ENCODE peak calls at places on chromosomes 1 and 21, in four cellular contexts. K is mesenchymal stem cell, F is left ventricle myocardium inferior, I is psoas muscle. X is an unnamed sample. For H3K9me3, the result is how much of the 10 kb centered on the place peaks cover.

GRCh38 chr1:167977245-167977644 is 40.4 kb upstream of the MPC2 start:
- DNase-seq in F (no peak), K (no peak), I (no peak), X (no peak)

GRCh38 chr1:10796029-10796944 is at the start of gene CASZ1:
- DNase-seq in K (peak), I (peak), F (peak), X (peak)

GRCh38 chr1:202571719-202572339 is 138.4 kb downstream of the SYT2 start:
- DNase-seq in I (no peak), K (peak), F (no peak), X (peak)

GRCh38 chr1:240644732-240645131 is 32.8 kb upstream of the GREM2 start:
- DNase-seq in I (no peak), F (no peak), K (no peak), X (no peak)

GRCh38 chr1:154157520-154158306 is 2.8 kb upstream of the NUP210L start:
- DNase-seq in F (no peak), K (no peak), I (no peak), X (peak)

GRCh38 chr1:164644774-164645634 is 86.0 kb downstream of the PBX1 start:
- DNase-seq in F (no peak), K (peak), I (no peak), X (no peak)

GRCh38 chr1:47522890-47523811 is 85.3 kb downstream of the FOXD2 start:
- DNase-seq in I (no peak), K (no peak), F (no peak), X (no peak)

GRCh38 chr1:244965182-244965581 is 100.8 kb upstream of the HNRNPU start:
- DNase-seq in I (no peak), F (no peak), K (no peak), X (no peak)

GRCh38 chr1:234927312-234927967 is 201.2 kb downstream of the TOMM20 start:
- DNase-seq in I (no peak), K (no peak), F (no peak), X (no peak)

GRCh38 chr1:229762891-229763290 is 136.8 kb downstream of the URB2 start:
- DNase-seq in K (no peak), I (no peak), F (no peak), X (no peak)

GRCh38 chr1:111516008-111516535 is 12.6 kb upstream of the ADORA3 start:
- DNase-seq in I (peak), F (peak), K (no peak), X (no peak)

GRCh38 chr1:115457295-115457694 is 119.2 kb upstream of the NGF start:
- DNase-seq in K (no peak), I (no peak), F (no peak), X (no peak)

GRCh38 chr1:158071106-158071505 is 77.7 kb downstream of the KIRREL1 start:
- DNase-seq in K (no peak), I (no peak), F (no peak), X (no peak)

GRCh38 chr1:8047686-8048522 is 21.8 kb upstream of the ERRFI1 start:
- DNase-seq in F (peak), I (no peak), K (peak), X (no peak)

GRCh38 chr21:42781150-42781980 is 98.0 kb downstream of the WDR4 start:
- DNase-seq in I (no peak), F (no peak), K (peak), X (no peak)

GRCh38 chr21:27076035-27076434 is 109.1 kb upstream of the ADAMTS5 start:
- DNase-seq in F (no peak), I (no peak), K (no peak), X (no peak)

GRCh38 chr1:177190308-177190970 is 19.7 kb downstream of the BRINP2 start:
- DNase-seq in I (no peak), F (no peak), K (peak), X (no peak)

GRCh38 chr1:218034464-218034863 is 250.6 kb upstream of the RRP15 start:
- DNase-seq in K (no peak), F (no peak), I (no peak), X (no peak)

GRCh38 chr1:172926070-172926469 is 124.7 kb downstream of the TNFSF18 start:
- DNase-seq in K (no peak), I (no peak), F (no peak), X (no peak)

GRCh38 chr1:94976996-94977548 is 50.2 kb upstream of the CNN3 start:
- DNase-seq in F (no peak), I (no peak), K (no peak), X (no peak)

GRCh38 chr1:6614953-6615785 is 1.6 kb downstream of the PHF13 start:
- DNase-seq in K (no peak), I (peak), F (no peak), X (no peak)

GRCh38 chr1:91092503-91092902 is 70.7 kb upstream of the ZNF644 start:
- DNase-seq in K (peak), I (no peak), F (no peak), X (no peak)

GRCh38 chr1:38585038-38585420 is 274.5 kb downstream of the RRAGC start:
- DNase-seq in I (no peak), F (no peak), K (no peak), X (no peak)

GRCh38 chr1:84753516-84754375 is 63.5 kb upstream of the SSX2IP start:
- DNase-seq in F (peak), I (peak), K (peak), X (peak)

GRCh38 chr1:80531182-80531581 is 1269.6 kb upstream of the ADGRL2 start:
- DNase-seq in K (no peak), F (no peak), I (no peak), X (no peak)

GRCh38 chr1:41315482-41315823 is 45.8 kb upstream of the FOXO6 start:
- DNase-seq in F (no peak), K (peak), I (no peak), X (no peak)

GRCh38 chr1:2271134-2271785 is 43.1 kb downstream of the SKI start:
- DNase-seq in I (peak), F (no peak), K (no peak), X (no peak)

GRCh38 chr1:92486251-92487077 is at the start of gene GFI1:
- DNase-seq in K (peak), F (peak), I (peak), X (peak)

GRCh38 chr1:234322979-234323378 is 50.3 kb upstream of the COA6 start:
- DNase-seq in I (no peak), F (no peak), K (no peak), X (no peak)

GRCh38 chr1:151458936-151459330 is 361 bp downstream of the POGZ start:
- DNase-seq in I (peak), F (peak), K (peak), X (peak)

GRCh38 chr1:15951341-15952153 is 24.4 kb downstream of the ZBTB17 start:
- DNase-seq in K (peak), F (no peak), I (no peak), X (no peak)

GRCh38 chr1:115545791-115546733 is 95.7 kb upstream of the VANGL1 start:
- DNase-seq in K (peak), F (no peak), I (peak), X (no peak)

GRCh38 chr1:6850537-6850936 is 65.3 kb downstream of the CAMTA1 start:
- DNase-seq in F (no peak), I (no peak), K (no peak), X (no peak)

GRCh38 chr1:245173446-245174178 is 18.8 kb downstream of the KIF26B start:
- DNase-seq in K (peak), I (no peak), F (no peak), X (no peak)

GRCh38 chr1:19799233-19799876 is 361 bp downstream of the TMCO4 start:
- DNase-seq in K (peak), I (peak), F (peak), X (peak)

GRCh38 chr1:49817681-49818080 is 206.1 kb downstream of the AGBL4 start:
- DNase-seq in I (no peak), F (no peak), K (no peak), X (no peak)
- H3K9me3 ChIP-seq in I (under half), F (under half), K (under half), X (under half)

DNA sequence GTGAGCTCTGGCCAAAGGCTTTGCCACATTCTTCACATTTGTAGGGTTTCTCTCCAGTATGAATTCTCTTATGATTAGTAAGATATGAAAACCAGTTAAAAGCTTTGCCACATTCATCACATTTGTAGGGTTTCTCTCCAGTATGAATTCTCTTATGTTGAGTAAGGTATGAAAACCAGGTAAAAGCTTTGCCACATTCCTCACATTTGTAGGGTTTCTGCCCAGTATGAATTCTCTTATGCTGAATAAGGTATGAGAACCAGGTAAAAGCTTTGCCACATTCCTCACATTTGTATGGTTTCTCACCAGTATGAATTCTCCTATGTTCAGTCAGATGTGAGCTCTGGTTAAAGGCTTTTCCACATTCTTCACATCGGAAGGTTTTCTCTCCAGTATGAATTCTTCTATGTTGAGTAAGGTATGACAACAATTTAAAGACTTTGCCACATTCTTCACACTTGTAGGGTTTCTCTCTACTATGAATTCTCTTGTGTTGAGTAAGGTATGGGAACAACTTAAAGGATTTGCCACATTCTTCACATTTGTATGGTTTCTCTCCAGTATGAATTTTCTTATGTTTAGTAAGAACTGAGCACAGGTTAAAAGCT is 20.7 kb downstream of the ZNF695 start:
- DNase-seq in K (peak), F (no peak), I (no peak), X (no peak)
- H3K9me3 ChIP-seq in K (half or more), F (half or more), I (half or more), X (under half)

DNA sequence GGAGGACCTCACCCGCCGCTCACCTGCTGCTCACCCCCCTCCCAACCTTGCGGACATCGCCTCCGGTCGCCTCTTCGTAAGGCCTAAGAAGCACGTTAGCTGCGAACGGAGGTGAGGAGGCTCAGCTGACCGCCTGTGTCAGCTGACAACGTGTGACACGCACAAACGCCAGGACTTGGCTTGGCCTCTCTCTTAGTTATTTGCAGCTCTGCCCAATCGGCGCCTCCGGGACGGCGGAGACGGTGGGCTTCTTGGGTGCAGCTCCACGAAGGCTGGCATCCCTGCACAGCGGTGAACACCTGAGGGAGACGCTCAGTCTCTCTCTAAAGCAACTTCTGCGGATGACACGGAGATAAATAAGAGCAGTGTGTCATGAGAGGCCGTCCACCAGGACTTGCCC is 319.0 kb downstream of the FAM72C start:
- DNase-seq in K (no peak), F (no peak), I (no peak), X (no peak)
- H3K9me3 ChIP-seq in K (under half), F (under half), I (under half), X (under half)

GRCh38 chr1:25432364-25432719 is 1.6 kb downstream of the MACO1 start:
- DNase-seq in F (no peak), K (no peak), I (no peak), X (no peak)

GRCh38 chr1:25431495-25432363 is 1.0 kb downstream of the MACO1 start:
- DNase-seq in K (peak), F (peak), I (peak), X (peak)

GRCh38 chr1:25428475-25429166 is 2.1 kb upstream of the MACO1 start:
- DNase-seq in I (no peak), K (no peak), F (no peak), X (no peak)

GRCh38 chr1:25430666-25431494 is at the start of gene MACO1:
- DNase-seq in F (peak), K (peak), I (peak), X (peak)

DNA sequence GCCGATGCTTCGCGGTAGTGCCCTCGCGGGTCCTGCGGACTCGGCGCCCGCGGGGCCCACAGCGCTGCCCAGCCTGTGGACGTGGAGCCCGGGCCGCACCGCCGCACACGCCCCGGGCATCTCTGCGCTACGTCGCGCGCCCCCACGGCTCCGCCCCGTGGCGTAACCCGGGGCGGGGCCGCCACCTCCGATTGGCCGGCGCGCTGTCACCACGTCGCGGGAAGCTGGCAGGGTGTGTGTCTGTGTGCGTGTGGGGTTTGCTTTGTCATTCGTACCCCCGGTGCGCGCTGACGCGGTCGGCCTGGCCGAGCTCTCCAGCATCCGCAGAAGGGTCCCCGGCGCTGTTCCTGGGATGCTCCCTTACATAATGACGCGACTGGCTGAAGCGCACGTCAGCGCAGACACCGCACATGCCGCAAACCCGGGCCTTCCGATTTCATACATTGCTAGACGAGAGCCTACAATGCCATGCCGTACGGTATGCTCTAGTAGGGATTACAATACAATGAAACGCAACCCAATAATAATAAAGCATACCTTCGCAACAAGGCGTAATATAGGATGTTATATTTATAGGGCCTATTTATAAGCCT is 528 bp upstream of the MACO1 start:
- DNase-seq in F (peak), K (peak), I (peak), X (peak)
- H3K9me3 ChIP-seq in F (under half), K (under half), I (under half), X (under half)

DNA sequence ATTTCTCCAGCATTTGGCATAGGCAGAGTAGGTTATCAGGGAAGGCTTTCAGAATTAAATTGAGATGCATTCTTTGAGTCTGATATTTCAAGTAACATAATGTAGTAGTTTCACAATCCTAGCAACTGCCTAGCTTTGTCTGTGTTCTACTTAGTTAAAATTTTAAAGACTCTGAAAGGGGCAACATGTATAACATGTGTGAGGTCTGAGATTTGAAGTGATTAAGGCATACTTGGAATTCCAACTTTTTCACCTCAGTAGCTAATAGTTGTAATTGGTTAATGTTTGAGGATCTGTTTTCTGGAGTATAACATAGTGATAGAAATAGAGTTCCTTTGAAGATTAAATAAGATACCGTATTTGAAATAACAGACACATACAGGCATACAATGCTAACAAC is 335.2 kb upstream of the BEND5 start:
- DNase-seq in I (no peak), K (no peak), F (no peak), X (no peak)
- H3K9me3 ChIP-seq in I (under half), K (under half), F (under half), X (under half)

GRCh38 chr1:82931051-82931450 is 1067.9 kb downstream of the TTLL7 start:
- DNase-seq in K (peak), F (no peak), I (no peak), X (no peak)
- H3K9me3 ChIP-seq in K (under half), F (under half), I (under half), X (under half)

DNA sequence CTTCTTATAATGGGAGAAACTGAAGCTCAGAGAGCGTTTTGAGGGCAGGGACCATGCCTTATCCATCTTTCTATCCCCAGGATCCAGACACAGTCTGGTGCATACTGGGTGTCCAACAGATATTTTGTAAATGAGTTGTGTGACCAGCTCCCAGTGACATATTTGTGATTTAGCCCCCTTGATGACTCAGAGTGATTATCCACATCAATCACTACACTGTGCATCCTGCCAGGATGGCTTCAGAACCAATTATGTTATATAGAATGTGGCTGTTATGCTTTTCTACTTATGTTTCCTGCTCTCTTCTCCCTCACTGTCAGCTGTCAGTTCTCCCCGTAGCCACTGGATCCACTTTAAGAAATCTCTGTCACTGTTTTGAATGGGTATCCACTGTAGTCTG is 11.3 kb downstream of the OLFML3 start:
- DNase-seq in K (no peak), I (no peak), F (no peak), X (no peak)
- H3K9me3 ChIP-seq in K (under half), I (under half), F (under half), X (under half)

DNA sequence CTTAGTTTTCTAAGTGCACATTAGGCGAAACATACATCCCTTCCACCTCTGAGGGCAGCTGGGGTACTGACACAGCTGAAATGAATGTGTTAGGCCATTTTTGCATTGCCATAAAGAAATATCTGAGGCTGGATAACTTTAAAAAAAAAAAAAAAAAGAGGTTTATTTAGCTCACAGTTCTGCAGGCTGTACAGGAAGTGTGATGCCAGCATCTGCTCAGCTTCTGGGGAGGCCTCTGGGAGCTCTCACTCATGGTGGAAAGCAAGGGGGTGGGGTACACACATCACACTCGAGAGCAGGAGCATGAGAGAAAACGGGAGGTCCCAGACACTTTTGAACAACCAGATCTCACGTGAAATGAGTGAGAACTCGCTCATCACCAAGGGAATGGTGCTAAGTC is 158.1 kb downstream of the PSMG1 start:
- DNase-seq in F (no peak), I (no peak), K (no peak), X (no peak)
- H3K9me3 ChIP-seq in F (under half), I (under half), K (under half), X (under half)

GRCh38 chr1:27179373-27179772 is 24.4 kb upstream of the SLC9A1 start:
- DNase-seq in I (no peak), K (peak), F (no peak), X (no peak)
- H3K9me3 ChIP-seq in I (under half), K (under half), F (under half), X (under half)

DNA sequence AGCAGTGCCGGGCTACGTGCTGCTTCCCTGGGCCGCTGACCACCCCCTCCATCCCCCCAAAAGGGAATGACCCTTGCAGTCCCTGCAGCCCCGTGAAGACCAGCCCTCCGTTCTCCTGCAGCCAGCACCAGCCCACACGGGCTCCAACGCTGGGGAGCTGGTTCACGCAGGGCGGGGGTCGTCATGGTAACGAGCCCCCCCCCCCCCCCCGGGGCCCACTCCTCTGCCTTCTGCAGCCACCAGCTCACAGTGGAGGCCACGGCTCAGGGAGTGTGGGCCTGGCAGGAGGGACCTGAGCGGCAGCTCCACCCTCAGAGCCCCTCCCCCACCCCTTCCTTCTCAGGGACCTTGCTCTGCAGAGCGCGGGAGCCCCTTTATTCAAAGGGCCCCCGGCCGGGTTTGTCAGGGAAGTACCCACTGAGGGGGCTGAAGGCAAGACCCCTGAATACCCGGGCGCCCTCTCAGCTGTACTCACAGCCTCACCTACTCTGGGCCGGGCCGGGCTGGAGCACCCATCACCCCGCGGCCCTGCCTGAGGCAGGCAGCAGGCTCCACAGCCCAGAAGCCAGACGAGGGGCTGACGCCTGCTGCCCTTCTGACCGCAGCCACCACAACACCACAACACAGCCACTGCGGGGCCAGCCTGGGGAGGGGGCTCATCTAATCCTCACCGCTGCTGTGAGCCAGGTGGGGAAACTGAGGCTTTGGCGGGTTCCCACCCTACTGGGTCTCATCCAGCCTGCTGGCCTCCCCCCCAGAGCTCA is 12.6 kb downstream of the MEGF6 start:
- DNase-seq in I (no peak), F (no peak), K (no peak), X (no peak)
- H3K9me3 ChIP-seq in I (under half), F (under half), K (under half), X (under half)